ENCODE peak calls at places on chromosomes 1 and 21, in five cellular contexts. I is H1, J is GM12878, L is K562, A is HepG2. K is an unnamed sample.

GRCh38 chr1:205538211-205538840 is 33.9 kb downstream of the CDK18 start:
- DNase-seq in I (peak), J (no peak), L (no peak), A (no peak), K (no peak)

GRCh38 chr1:39735731-39736130 is 3.0 kb upstream of the PPIE start:
- DNase-seq in I (no peak), J (no peak), L (no peak), A (no peak), K (no peak)

GRCh38 chr1:246280551-246280950 is 226.5 kb downstream of the SMYD3 start:
- DNase-seq in I (no peak), J (no peak), L (no peak), A (peak), K (peak)

GRCh38 chr21:21101911-21102310 is 103.7 kb downstream of the NCAM2 start:
- DNase-seq in I (no peak), J (no peak), L (peak), A (peak), K (no peak)

GRCh38 chr1:212287261-212287895 is 2.2 kb downstream of the PPP2R5A start:
- DNase-seq in I (no peak), J (no peak), L (no peak), A (no peak), K (no peak)

GRCh38 chr1:196677781-196678509 is 26.1 kb downstream of the CFH start:
- DNase-seq in I (no peak), J (no peak), L (no peak), A (no peak), K (no peak)

GRCh38 chr21:38982096-38982495 is 176.4 kb downstream of the ETS2 start:
- DNase-seq in I (no peak), J (no peak), L (no peak), A (peak), K (no peak)

GRCh38 chr1:205020466-205020865 is 22.5 kb upstream of the CNTN2 start:
- DNase-seq in I (no peak), J (no peak), L (no peak), A (no peak), K (no peak)

GRCh38 chr1:197725044-197725443 is 50.2 kb downstream of the DENND1B start:
- DNase-seq in I (no peak), J (no peak), L (peak), A (peak), K (peak)

GRCh38 chr1:210328032-210328745 is 513 bp upstream of the HHAT start:
- DNase-seq in I (no peak), J (no peak), L (no peak), A (no peak), K (no peak)
- TF ChIP-seq EZH2 in I (peak), J (no peak), L (no peak), A (no peak), K (no peak)

GRCh38 chr1:21935891-21936365 is 1.2 kb downstream of the HSPG2 start:
- DNase-seq in I (no peak), J (no peak), L (no peak), A (no peak), K (no peak)
- TF ChIP-seq POLR2A in I (no peak), J (no peak), L (no peak), A (no peak), K (no peak)

GRCh38 chr1:22773981-22774471 is 63.4 kb downstream of the EPHB2 start:
- DNase-seq in I (no peak), J (no peak), L (no peak), A (no peak), K (no peak)
- TF ChIP-seq JUND in I (no peak), J (no peak), L (no peak), A (no peak), K (no peak)

DNA sequence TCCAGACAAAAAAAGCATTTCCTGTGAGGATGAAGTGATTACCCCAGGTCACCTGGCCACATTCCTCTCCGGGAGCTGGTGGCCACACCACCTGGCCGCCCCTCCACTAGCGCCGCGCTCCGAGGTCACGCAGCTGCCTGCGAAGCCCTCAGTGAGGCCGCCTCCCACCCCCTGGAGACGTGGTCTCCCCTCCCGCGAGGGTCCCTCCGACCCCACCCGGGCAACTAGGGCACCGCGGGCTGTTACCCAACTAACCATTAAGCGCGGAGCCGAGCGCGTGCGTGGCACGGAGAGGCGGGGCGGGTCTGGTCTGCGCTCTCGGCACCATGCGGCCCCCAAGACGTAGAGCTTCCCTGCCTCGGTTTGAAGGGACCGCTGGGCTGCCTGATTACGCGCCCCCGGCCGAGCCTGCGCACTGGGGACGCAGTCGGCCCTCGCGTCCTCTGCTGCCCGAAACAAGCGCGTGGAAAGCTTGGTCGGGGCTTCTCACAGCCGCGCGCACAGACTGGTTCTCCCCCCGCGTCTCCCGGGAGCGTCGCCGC is 106.5 kb downstream of the SLC16A1 start:
- DNase-seq in I (peak), J (no peak), L (no peak), A (no peak), K (no peak)
- TF ChIP-seq EZH2 in I (no peak), J (no peak), L (no peak), A (no peak), K (no peak)

GRCh38 chr1:42845193-42845592 is 1.2 kb upstream of the ZNF691 start:
- DNase-seq in I (no peak), J (no peak), L (no peak), A (no peak), K (no peak)

GRCh38 chr1:42847111-42847580 is 733 bp downstream of the ZNF691 start:
- DNase-seq in I (no peak), J (no peak), L (no peak), A (no peak), K (no peak)

GRCh38 chr1:42845866-42846256 is 552 bp upstream of the ZNF691 start:
- DNase-seq in I (no peak), J (no peak), L (no peak), A (no peak), K (no peak)

GRCh38 chr1:42847721-42848470 is 1.5 kb downstream of the ZNF691 start:
- DNase-seq in I (peak), J (no peak), L (no peak), A (no peak), K (no peak)

DNA sequence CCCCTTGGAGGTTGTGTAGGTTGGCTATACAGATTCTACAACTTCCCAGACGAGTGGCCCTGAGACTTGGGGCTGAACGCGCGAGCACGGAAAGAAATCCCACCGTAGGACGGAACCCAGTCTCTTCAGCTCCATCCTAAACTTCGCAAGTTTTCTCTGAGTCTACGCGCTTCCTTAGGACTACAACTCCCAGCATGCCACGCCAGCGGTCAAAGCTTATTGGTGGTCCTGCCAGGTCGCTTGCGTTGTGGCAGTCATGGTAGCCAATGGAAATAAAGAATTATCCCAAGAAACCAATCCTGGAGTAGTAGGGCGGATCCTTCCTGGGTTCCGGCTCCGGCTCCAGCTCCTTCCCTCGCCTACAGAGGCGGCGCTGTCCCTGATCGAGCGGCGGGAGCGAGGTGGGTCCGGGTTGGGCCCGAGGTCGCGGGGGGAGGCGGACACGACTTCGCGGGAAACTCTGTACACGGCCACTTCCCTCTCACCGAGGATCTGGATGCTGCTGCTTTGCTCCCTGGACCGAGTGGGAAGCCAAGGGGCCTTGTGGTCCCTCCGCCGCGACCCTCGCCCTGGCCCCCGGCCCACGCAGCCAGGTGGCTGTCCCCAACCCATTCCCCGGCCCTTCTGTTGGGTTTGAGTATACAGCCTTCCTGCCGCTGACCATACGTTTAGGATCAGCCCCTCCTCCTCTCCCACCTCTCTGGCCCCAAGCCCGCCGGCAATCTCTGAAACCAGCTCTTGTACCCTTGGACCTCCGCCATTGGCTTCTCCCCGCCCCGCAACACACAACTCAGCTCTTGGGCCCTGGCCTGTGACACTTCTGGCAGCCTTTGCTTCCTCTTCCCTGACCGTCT is at the start of gene ZNF691:
- DNase-seq in I (peak), J (peak), L (peak), A (peak), K (peak)
- TF ChIP-seq POLR2A in I (peak), J (peak), L (peak), A (peak), K (peak)

GRCh38 chr1:45503462-45504360 is 3.6 kb downstream of the MMACHC start:
- DNase-seq in I (no peak), J (no peak), L (no peak), A (no peak), K (no peak)

GRCh38 chr1:45510036-45510971 is 10.2 kb downstream of the MMACHC start:
- DNase-seq in I (no peak), J (no peak), L (no peak), A (no peak), K (no peak)

GRCh38 chr1:45508295-45509151 is 8.4 kb downstream of the MMACHC start:
- DNase-seq in I (peak), J (no peak), L (peak), A (peak), K (no peak)

GRCh38 chr1:45507893-45508292 is 7.8 kb downstream of the MMACHC start:
- DNase-seq in I (no peak), J (no peak), L (no peak), A (no peak), K (no peak)

DNA sequence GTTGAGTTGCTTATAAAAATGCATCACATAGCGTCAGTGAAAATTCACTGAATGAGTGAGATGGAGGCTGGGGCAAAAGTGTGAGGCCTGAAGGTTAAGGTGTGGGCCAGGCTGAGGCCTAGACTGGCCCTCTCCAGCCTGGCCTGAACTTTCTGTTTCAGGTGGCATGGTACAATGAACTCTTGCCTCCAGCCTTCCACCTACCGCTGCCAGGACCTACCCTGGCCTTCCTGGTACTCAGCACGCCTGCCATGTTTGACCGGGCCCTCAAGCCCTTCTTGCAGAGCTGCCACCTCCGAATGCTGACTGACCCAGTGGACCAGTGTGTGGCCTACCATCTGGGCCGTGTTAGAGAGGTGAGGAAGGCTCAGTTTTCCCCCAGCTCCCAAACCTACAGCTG is 7.1 kb downstream of the MMACHC start:
- DNase-seq in I (no peak), J (no peak), L (no peak), A (no peak), K (no peak)
- TF ChIP-seq JUND in I (no peak), J (no peak), L (no peak), A (no peak), K (no peak)

GRCh38 chr1:155277070-155277895 is at the start of gene HCN3:
- DNase-seq in I (peak), J (peak), L (peak), A (peak), K (peak)

GRCh38 chr1:155273134-155273982 is at the start of gene CLK2:
- DNase-seq in I (peak), J (peak), L (peak), A (peak), K (peak)

GRCh38 chr1:155282488-155283086 is 5.3 kb downstream of the HCN3 start:
- DNase-seq in I (no peak), J (no peak), L (peak), A (no peak), K (no peak)

GRCh38 chr1:155277896-155278688 is 829 bp downstream of the HCN3 start:
- DNase-seq in I (peak), J (no peak), L (peak), A (peak), K (no peak)

DNA sequence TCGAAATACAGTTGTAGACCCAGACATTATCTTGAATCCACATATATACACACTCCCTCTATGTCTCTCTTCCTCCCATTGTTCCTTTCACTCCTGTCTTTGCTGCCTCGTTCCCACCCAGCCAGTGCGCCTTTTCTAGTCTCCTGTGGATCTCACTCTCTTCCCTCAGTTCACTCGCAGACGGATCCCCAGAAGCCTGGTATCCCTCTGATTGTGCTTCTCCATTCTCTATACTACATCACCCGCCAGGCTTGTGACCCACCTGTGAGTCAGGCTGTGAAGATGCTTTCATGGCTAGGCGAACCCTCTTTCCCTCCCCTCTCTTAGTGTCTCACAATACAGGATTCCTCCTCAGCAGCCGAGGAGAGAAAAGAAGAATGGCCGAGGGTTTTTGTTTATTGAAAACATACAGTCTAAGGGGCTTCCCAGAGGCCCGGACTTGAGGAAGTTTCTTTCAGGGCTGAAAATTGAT is 1.5 kb downstream of the HCN3 start:
- DNase-seq in I (no peak), J (no peak), L (no peak), A (no peak), K (no peak)
- TF ChIP-seq EZH2 in I (no peak), J (no peak), L (no peak), A (no peak), K (no peak)

GRCh38 chr1:33348676-33349080 is 27.8 kb upstream of the A3GALT2 start:
- DNase-seq in I (no peak), J (no peak), L (no peak), A (no peak), K (no peak)
- TF ChIP-seq POLR2A in I (no peak), J (no peak), L (no peak), A (peak), K (no peak)